ENCODE peak calls at places on chromosomes 4 and X, in seven cellular contexts. One of them, this sample, is unnamed.

GRCh38 chrX:151828434-151829080 is 84.1 kb upstream of the MAGEA4 start:
- DNase-seq in effector memory CD4-positive, alpha-beta T cell: no peak
- DNase-seq in CD8-positive, alpha-beta T cell: no peak
- DNase-seq in esophagus muscularis mucosa: no peak
- DNase-seq in ascending aorta: no peak
- DNase-seq in PC-9: no peak
- DNase-seq in lung: no peak
- DNase-seq in this sample: no peak

GRCh38 chrX:41010188-41010846 is 74.9 kb upstream of the USP9X start:
- DNase-seq in effector memory CD4-positive, alpha-beta T cell: peak; percentile 13
- DNase-seq in CD8-positive, alpha-beta T cell: peak; percentile 30
- DNase-seq in esophagus muscularis mucosa: peak; percentile 91
- DNase-seq in ascending aorta: peak; percentile 88
- DNase-seq in PC-9: peak; percentile 58
- DNase-seq in lung: peak; percentile 82
- DNase-seq in this sample: peak; percentile 31

GRCh38 chr4:55670695-55671094 is 34.6 kb upstream of the NMU start:
- DNase-seq in effector memory CD4-positive, alpha-beta T cell: no peak
- DNase-seq in CD8-positive, alpha-beta T cell: no peak
- DNase-seq in esophagus muscularis mucosa: no peak
- DNase-seq in ascending aorta: no peak
- DNase-seq in PC-9: no peak
- DNase-seq in lung: no peak
- DNase-seq in this sample: no peak

GRCh38 chr4:61408861-61409260 is 208.7 kb downstream of the ADGRL3 start:
- DNase-seq in effector memory CD4-positive, alpha-beta T cell: no peak
- DNase-seq in CD8-positive, alpha-beta T cell: no peak
- DNase-seq in esophagus muscularis mucosa: no peak
- DNase-seq in ascending aorta: no peak
- DNase-seq in PC-9: no peak
- DNase-seq in lung: no peak
- DNase-seq in this sample: no peak

GRCh38 chr4:18645356-18645755 is 623.8 kb upstream of the LCORL start:
- DNase-seq in effector memory CD4-positive, alpha-beta T cell: no peak
- DNase-seq in CD8-positive, alpha-beta T cell: no peak
- DNase-seq in esophagus muscularis mucosa: no peak
- DNase-seq in ascending aorta: no peak
- DNase-seq in PC-9: no peak
- DNase-seq in lung: no peak
- DNase-seq in this sample: no peak

GRCh38 chr4:25290490-25291067 is 22.0 kb upstream of the ZCCHC4 start:
- DNase-seq in effector memory CD4-positive, alpha-beta T cell: no peak
- DNase-seq in CD8-positive, alpha-beta T cell: no peak
- DNase-seq in esophagus muscularis mucosa: no peak
- DNase-seq in ascending aorta: no peak
- DNase-seq in PC-9: no peak
- DNase-seq in lung: no peak
- DNase-seq in this sample: no peak

GRCh38 chr4:39502034-39502658 is 25.1 kb downstream of the UGDH start:
- DNase-seq in effector memory CD4-positive, alpha-beta T cell: no peak
- DNase-seq in CD8-positive, alpha-beta T cell: no peak
- DNase-seq in esophagus muscularis mucosa: no peak
- DNase-seq in ascending aorta: no peak
- DNase-seq in PC-9: no peak
- DNase-seq in lung: no peak
- DNase-seq in this sample: no peak

GRCh38 chr4:186807809-186808634 is 84.4 kb upstream of the FAT1 start:
- DNase-seq in effector memory CD4-positive, alpha-beta T cell: no peak
- DNase-seq in CD8-positive, alpha-beta T cell: no peak
- DNase-seq in esophagus muscularis mucosa: no peak
- DNase-seq in ascending aorta: no peak
- DNase-seq in PC-9: no peak
- DNase-seq in lung: no peak
- DNase-seq in this sample: no peak

GRCh38 chr4:173284463-173284862 is 49.7 kb downstream of the HMGB2 start:
- DNase-seq in effector memory CD4-positive, alpha-beta T cell: no peak
- DNase-seq in CD8-positive, alpha-beta T cell: no peak
- DNase-seq in esophagus muscularis mucosa: no peak
- DNase-seq in ascending aorta: no peak
- DNase-seq in PC-9: no peak
- DNase-seq in lung: no peak
- DNase-seq in this sample: no peak

GRCh38 chr4:155319506-155319905 is 57.3 kb downstream of the MAP9 start:
- DNase-seq in effector memory CD4-positive, alpha-beta T cell: no peak
- DNase-seq in CD8-positive, alpha-beta T cell: no peak
- DNase-seq in esophagus muscularis mucosa: no peak
- DNase-seq in ascending aorta: no peak
- DNase-seq in PC-9: no peak
- DNase-seq in lung: no peak
- DNase-seq in this sample: no peak

GRCh38 chr4:84691170-84691691 is 108.3 kb downstream of the CDS1 start:
- DNase-seq in effector memory CD4-positive, alpha-beta T cell: no peak
- DNase-seq in CD8-positive, alpha-beta T cell: no peak
- DNase-seq in esophagus muscularis mucosa: no peak
- DNase-seq in ascending aorta: no peak
- DNase-seq in PC-9: peak; percentile 39
- DNase-seq in lung: peak; percentile 38
- DNase-seq in this sample: peak; percentile 94

GRCh38 chrX:115892787-115893671 is 277.5 kb upstream of the AGTR2 start:
- DNase-seq in effector memory CD4-positive, alpha-beta T cell: no peak
- DNase-seq in CD8-positive, alpha-beta T cell: no peak
- DNase-seq in esophagus muscularis mucosa: no peak
- DNase-seq in ascending aorta: peak; percentile 74
- DNase-seq in PC-9: peak; percentile 91
- DNase-seq in lung: peak; percentile 74
- DNase-seq in this sample: no peak

GRCh38 chr4:30722092-30722915 is 2.1 kb downstream of the PCDH7 start:
- DNase-seq in effector memory CD4-positive, alpha-beta T cell: no peak
- DNase-seq in CD8-positive, alpha-beta T cell: no peak
- DNase-seq in esophagus muscularis mucosa: no peak
- DNase-seq in ascending aorta: peak; percentile 64
- DNase-seq in PC-9: no peak
- DNase-seq in lung: no peak
- DNase-seq in this sample: no peak

GRCh38 chrX:137574102-137574783 is 8.3 kb downstream of the ZIC3 start:
- DNase-seq in effector memory CD4-positive, alpha-beta T cell: no peak
- DNase-seq in CD8-positive, alpha-beta T cell: no peak
- DNase-seq in esophagus muscularis mucosa: no peak
- DNase-seq in ascending aorta: no peak
- DNase-seq in PC-9: no peak
- DNase-seq in lung: no peak
- DNase-seq in this sample: no peak

GRCh38 chr4:1293981-1294380 is 4.3 kb downstream of the MAEA start:
- DNase-seq in effector memory CD4-positive, alpha-beta T cell: no peak
- DNase-seq in CD8-positive, alpha-beta T cell: no peak
- DNase-seq in esophagus muscularis mucosa: no peak
- DNase-seq in ascending aorta: no peak
- DNase-seq in PC-9: no peak
- DNase-seq in lung: no peak
- DNase-seq in this sample: no peak

GRCh38 chr4:153223418-153223792 is 19.2 kb downstream of the TRIM2 start:
- DNase-seq in effector memory CD4-positive, alpha-beta T cell: no peak
- DNase-seq in CD8-positive, alpha-beta T cell: no peak
- DNase-seq in esophagus muscularis mucosa: no peak
- DNase-seq in ascending aorta: no peak
- DNase-seq in PC-9: no peak
- DNase-seq in lung: no peak
- DNase-seq in this sample: no peak

GRCh38 chr4:143085644-143086043 is 99.1 kb upstream of the USP38 start:
- DNase-seq in effector memory CD4-positive, alpha-beta T cell: no peak
- DNase-seq in CD8-positive, alpha-beta T cell: no peak
- DNase-seq in esophagus muscularis mucosa: no peak
- DNase-seq in ascending aorta: no peak
- DNase-seq in PC-9: no peak
- DNase-seq in lung: no peak
- DNase-seq in this sample: no peak

GRCh38 chr4:143083811-143084472 is 100.8 kb upstream of the USP38 start:
- DNase-seq in effector memory CD4-positive, alpha-beta T cell: no peak
- DNase-seq in CD8-positive, alpha-beta T cell: no peak
- DNase-seq in esophagus muscularis mucosa: no peak
- DNase-seq in ascending aorta: no peak
- DNase-seq in PC-9: no peak
- DNase-seq in lung: no peak
- DNase-seq in this sample: no peak

GRCh38 chr4:143084566-143084965 is 100.2 kb upstream of the USP38 start:
- DNase-seq in effector memory CD4-positive, alpha-beta T cell: no peak
- DNase-seq in CD8-positive, alpha-beta T cell: no peak
- DNase-seq in esophagus muscularis mucosa: no peak
- DNase-seq in ascending aorta: no peak
- DNase-seq in PC-9: no peak
- DNase-seq in lung: no peak
- DNase-seq in this sample: no peak

GRCh38 chr4:143082698-143083097 is 102.0 kb upstream of the USP38 start:
- DNase-seq in effector memory CD4-positive, alpha-beta T cell: no peak
- DNase-seq in CD8-positive, alpha-beta T cell: no peak
- DNase-seq in esophagus muscularis mucosa: no peak
- DNase-seq in ascending aorta: no peak
- DNase-seq in PC-9: no peak
- DNase-seq in lung: no peak
- DNase-seq in this sample: no peak

DNA sequence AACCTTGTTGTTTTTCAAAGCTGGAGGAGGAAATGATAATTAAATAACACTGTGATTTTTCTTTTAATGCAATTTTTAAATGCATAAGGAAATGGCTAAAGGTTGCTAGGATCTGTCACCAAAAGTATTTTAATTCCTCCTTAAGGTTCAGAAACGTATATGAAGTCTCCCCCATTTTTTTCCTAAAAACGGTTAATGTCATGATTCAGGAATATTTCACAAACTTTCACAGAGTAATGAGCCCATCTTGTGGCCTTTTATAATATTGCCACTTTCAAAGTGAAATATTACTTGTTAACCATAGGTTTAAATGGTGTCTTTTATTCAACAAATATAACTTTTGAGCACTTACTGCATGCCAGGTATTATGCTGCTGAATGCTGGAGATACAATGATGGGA is 99.5 kb upstream of the USP38 start:
- DNase-seq in effector memory CD4-positive, alpha-beta T cell: no peak
- DNase-seq in CD8-positive, alpha-beta T cell: no peak
- DNase-seq in esophagus muscularis mucosa: no peak
- DNase-seq in ascending aorta: no peak
- DNase-seq in PC-9: no peak
- DNase-seq in lung: no peak
- DNase-seq in this sample: no peak
- H3K4me1 ChIP-seq in effector memory CD4-positive, alpha-beta T cell: no peaks in the 10 kb centered on the region
- H3K4me1 ChIP-seq in CD8-positive, alpha-beta T cell: no peaks in the 10 kb centered on the region
- H3K4me1 ChIP-seq in esophagus muscularis mucosa: no peaks in the 10 kb centered on the region
- H3K4me1 ChIP-seq in ascending aorta: no peaks in the 10 kb centered on the region
- H3K4me1 ChIP-seq in PC-9: no peaks in the 10 kb centered on the region
- H3K4me1 ChIP-seq in lung: peaks cover 3% of the 10 kb centered on the region
- H3K4me1 ChIP-seq in this sample: no peaks in the 10 kb centered on the region

DNA sequence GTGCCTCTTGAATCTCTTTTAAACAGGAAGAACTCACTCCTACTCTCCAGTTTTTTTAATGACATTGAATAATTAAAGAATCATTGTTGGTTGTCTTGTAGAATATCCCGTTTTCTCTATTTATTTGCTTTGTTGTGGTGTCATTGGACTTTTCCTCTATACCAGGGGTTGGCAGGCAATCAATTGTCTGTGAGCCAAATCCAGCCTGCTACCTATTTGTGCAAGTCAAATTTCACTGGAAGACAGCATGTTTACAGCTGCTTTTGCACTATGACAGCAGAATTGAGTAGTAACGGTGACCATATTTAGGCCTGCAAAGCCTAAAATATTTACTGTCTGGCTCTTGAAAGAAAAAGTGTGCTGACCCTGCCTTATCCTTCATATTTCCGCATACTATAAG is 34.8 kb downstream of the POLA1 start:
- DNase-seq in effector memory CD4-positive, alpha-beta T cell: no peak
- DNase-seq in CD8-positive, alpha-beta T cell: no peak
- DNase-seq in esophagus muscularis mucosa: no peak
- DNase-seq in ascending aorta: no peak
- DNase-seq in PC-9: no peak
- DNase-seq in lung: no peak
- DNase-seq in this sample: no peak
- H3K36me3 ChIP-seq in effector memory CD4-positive, alpha-beta T cell: no peaks in the 10 kb centered on the region
- H3K36me3 ChIP-seq in CD8-positive, alpha-beta T cell: peaks cover 5% of the 10 kb centered on the region
- H3K36me3 ChIP-seq in esophagus muscularis mucosa: peaks cover 22% of the 10 kb centered on the region
- H3K36me3 ChIP-seq in ascending aorta: no peaks in the 10 kb centered on the region
- H3K36me3 ChIP-seq in PC-9: no peaks in the 10 kb centered on the region
- H3K36me3 ChIP-seq in lung: peaks cover 1% of the 10 kb centered on the region
- H3K36me3 ChIP-seq in this sample: peaks cover 8% of the 10 kb centered on the region

DNA sequence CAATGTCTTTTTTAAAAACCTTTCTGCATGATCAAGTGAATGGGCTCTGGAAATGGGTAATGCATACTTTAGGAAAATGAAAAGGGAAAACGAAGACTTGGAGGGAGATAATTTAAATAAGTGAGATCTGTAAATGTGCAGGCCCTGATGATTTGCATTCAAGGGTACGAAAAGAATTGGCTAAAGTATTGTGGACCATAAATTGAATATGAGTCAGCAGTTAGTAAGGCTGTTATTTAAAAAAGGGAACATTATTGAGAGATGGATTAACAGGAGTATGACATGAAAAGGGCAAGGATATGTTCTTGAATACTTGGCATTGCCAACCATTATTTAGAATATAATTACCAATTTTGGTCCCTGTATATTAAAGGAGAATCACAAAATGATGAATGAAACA is 125.5 kb downstream of the GPAT3 start:
- DNase-seq in effector memory CD4-positive, alpha-beta T cell: no peak
- DNase-seq in CD8-positive, alpha-beta T cell: no peak
- DNase-seq in esophagus muscularis mucosa: no peak
- DNase-seq in ascending aorta: no peak
- DNase-seq in PC-9: no peak
- DNase-seq in lung: no peak
- DNase-seq in this sample: no peak
- H3K4me1 ChIP-seq in effector memory CD4-positive, alpha-beta T cell: no peaks in the 10 kb centered on the region
- H3K4me1 ChIP-seq in CD8-positive, alpha-beta T cell: peaks cover 11% of the 10 kb centered on the region
- H3K4me1 ChIP-seq in esophagus muscularis mucosa: no peaks in the 10 kb centered on the region
- H3K4me1 ChIP-seq in ascending aorta: no peaks in the 10 kb centered on the region
- H3K4me1 ChIP-seq in PC-9: no peaks in the 10 kb centered on the region
- H3K4me1 ChIP-seq in lung: no peaks in the 10 kb centered on the region
- H3K4me1 ChIP-seq in this sample: no peaks in the 10 kb centered on the region

GRCh38 chr4:145170209-145170608 is 10.2 kb downstream of the OTUD4 start:
- DNase-seq in effector memory CD4-positive, alpha-beta T cell: no peak
- DNase-seq in CD8-positive, alpha-beta T cell: no peak
- DNase-seq in esophagus muscularis mucosa: no peak
- DNase-seq in ascending aorta: no peak
- DNase-seq in PC-9: no peak
- DNase-seq in lung: no peak
- DNase-seq in this sample: no peak

GRCh38 chr4:145171919-145172318 is 8.5 kb downstream of the OTUD4 start:
- DNase-seq in effector memory CD4-positive, alpha-beta T cell: no peak
- DNase-seq in CD8-positive, alpha-beta T cell: no peak
- DNase-seq in esophagus muscularis mucosa: no peak
- DNase-seq in ascending aorta: no peak
- DNase-seq in PC-9: no peak
- DNase-seq in lung: no peak
- DNase-seq in this sample: no peak

GRCh38 chr4:145168578-145169187 is 11.7 kb downstream of the OTUD4 start:
- DNase-seq in effector memory CD4-positive, alpha-beta T cell: no peak
- DNase-seq in CD8-positive, alpha-beta T cell: no peak
- DNase-seq in esophagus muscularis mucosa: no peak
- DNase-seq in ascending aorta: no peak
- DNase-seq in PC-9: no peak
- DNase-seq in lung: no peak
- DNase-seq in this sample: no peak

DNA sequence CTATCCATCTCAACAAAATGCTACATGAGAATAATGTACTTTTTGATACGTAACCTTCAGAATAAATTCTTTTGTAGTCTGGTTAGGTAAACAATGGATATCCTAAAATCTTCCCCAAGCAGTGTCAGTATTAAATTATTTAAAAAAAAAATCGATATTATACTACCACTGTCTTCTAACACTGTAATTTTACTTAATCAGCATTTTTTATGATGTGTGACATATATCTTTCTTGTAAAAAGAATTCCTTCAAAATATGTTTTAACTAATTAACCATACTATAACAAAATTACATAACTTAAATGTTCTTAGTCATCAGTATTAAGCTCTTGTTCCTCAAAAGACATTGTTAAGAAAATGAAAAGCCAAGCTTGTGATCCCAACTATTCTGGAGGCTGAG is 12.5 kb downstream of the OTUD4 start:
- DNase-seq in effector memory CD4-positive, alpha-beta T cell: no peak
- DNase-seq in CD8-positive, alpha-beta T cell: no peak
- DNase-seq in esophagus muscularis mucosa: no peak
- DNase-seq in ascending aorta: no peak
- DNase-seq in PC-9: no peak
- DNase-seq in lung: no peak
- DNase-seq in this sample: no peak
- H3K36me3 ChIP-seq in effector memory CD4-positive, alpha-beta T cell: peaks cover 20% of the 10 kb centered on the region
- H3K36me3 ChIP-seq in CD8-positive, alpha-beta T cell: peaks cover 7% of the 10 kb centered on the region
- H3K36me3 ChIP-seq in esophagus muscularis mucosa: peaks cover 51% of the 10 kb centered on the region
- H3K36me3 ChIP-seq in ascending aorta: peaks cover 27% of the 10 kb centered on the region
- H3K36me3 ChIP-seq in PC-9: peaks cover 4% of the 10 kb centered on the region
- H3K36me3 ChIP-seq in lung: peaks cover 7% of the 10 kb centered on the region
- H3K36me3 ChIP-seq in this sample: peaks cover 46% of the 10 kb centered on the region